ENCODE peak calls at places on chromosomes 6 and 20, in ten cellular contexts. T is heart left ventricle, P is nephron progenitor cell, V is MCF 10A, Q is OCI-LY7, I is fibroblast of mammary gland, A is HFFc6, U is adrenal gland, F is dorsolateral prefrontal cortex, H is mammary epithelial cell. S is an unnamed sample.

GRCh38 chr20:44221368-44221767 is 10.8 kb upstream of the OSER1 start:
- DNase-seq in T (no peak), U (no peak), P (no peak), H (no peak), Q (no peak), A (no peak), V (no peak), F (no peak), I (no peak), S (no peak)

GRCh38 chr6:37038297-37039198 is 33.1 kb downstream of the FGD2 start:
- DNase-seq in H (no peak), T (peak), V (peak), A (no peak), P (no peak), U (peak), F (no peak), Q (no peak), I (peak), S (no peak)

GRCh38 chr6:42269974-42270510 is 52.4 kb upstream of the MRPS10 start:
- DNase-seq in F (no peak), A (no peak), H (no peak), T (no peak), I (no peak), P (no peak), V (no peak), U (no peak), Q (no peak), S (no peak)

GRCh38 chr6:105836889-105837288 is 249.2 kb upstream of the PRDM1 start:
- DNase-seq in I (peak), F (no peak), H (no peak), U (no peak), A (no peak), P (no peak), V (no peak), Q (peak), T (no peak), S (peak)

GRCh38 chr6:121526282-121526681 is 90.8 kb downstream of the GJA1 start:
- DNase-seq in U (no peak), P (no peak), H (no peak), Q (no peak), I (no peak), A (no peak), F (no peak), V (no peak), T (no peak), S (no peak)

GRCh38 chr6:12148841-12149240 is 136.7 kb downstream of the HIVEP1 start:
- DNase-seq in I (no peak), U (no peak), Q (no peak), T (no peak), H (no peak), P (no peak), A (no peak), F (no peak), V (no peak), S (no peak)

GRCh38 chr20:62356948-62357667 is 10.0 kb downstream of the LAMA5 start:
- DNase-seq in F (no peak), P (no peak), H (peak), Q (no peak), U (peak), V (peak), T (peak), A (no peak), I (peak), S (peak)

GRCh38 chr20:23203310-23203709 is 117.2 kb upstream of the CD93 start:
- DNase-seq in A (no peak), T (no peak), P (no peak), U (no peak), Q (no peak), H (no peak), F (no peak), I (no peak), V (no peak), S (no peak)

GRCh38 chr6:82073484-82073883 is 174.1 kb downstream of the IBTK start:
- DNase-seq in V (no peak), U (no peak), H (no peak), P (no peak), I (no peak), F (no peak), A (no peak), Q (no peak), T (no peak), S (no peak)

GRCh38 chr6:168908166-168908565 is 345.5 kb downstream of the THBS2 start:
- DNase-seq in F (no peak), H (peak), I (peak), A (peak), T (no peak), P (no peak), Q (no peak), U (no peak), V (peak), S (peak)

GRCh38 chr6:168909288-168909687 is 344.4 kb downstream of the THBS2 start:
- DNase-seq in F (no peak), I (no peak), H (no peak), V (no peak), P (no peak), A (no peak), Q (no peak), U (no peak), T (no peak), S (no peak)

GRCh38 chr6:168906251-168906845 is 347.3 kb downstream of the THBS2 start:
- DNase-seq in I (no peak), P (no peak), U (no peak), F (no peak), A (no peak), H (no peak), T (no peak), V (no peak), Q (no peak), S (no peak)

GRCh38 chr6:168905451-168906090 is 348.1 kb downstream of the THBS2 start:
- DNase-seq in H (peak), P (no peak), Q (no peak), T (no peak), U (no peak), V (peak), F (no peak), A (no peak), I (peak), S (no peak)

GRCh38 chr6:168908887-168909286 is 344.8 kb downstream of the THBS2 start:
- DNase-seq in U (no peak), H (peak), T (no peak), Q (no peak), I (peak), V (peak), P (no peak), F (no peak), A (peak), S (no peak)
- TF ChIP-seq CTCF in U (no peak), H (peak), T (no peak), Q (no peak), I (peak), V (no peak), P (no peak), F (no peak), A (peak), S (no peak)

GRCh38 chr6:133547136-133547535 is 306.0 kb downstream of the EYA4 start:
- DNase-seq in F (no peak), U (no peak), P (no peak), I (no peak), V (no peak), A (no peak), T (no peak), H (no peak), Q (no peak), S (no peak)

GRCh38 chr6:133550026-133550425 is 308.9 kb downstream of the EYA4 start:
- DNase-seq in T (no peak), U (no peak), F (no peak), V (no peak), I (no peak), P (no peak), H (no peak), A (no peak), Q (no peak), S (no peak)

GRCh38 chr6:133549252-133549925 is 308.2 kb downstream of the EYA4 start:
- DNase-seq in I (no peak), P (peak), V (no peak), F (no peak), Q (no peak), A (no peak), H (no peak), U (no peak), T (no peak), S (no peak)

GRCh38 chr6:133546098-133546497 is 304.9 kb downstream of the EYA4 start:
- DNase-seq in Q (no peak), F (no peak), A (no peak), H (no peak), P (no peak), V (no peak), T (no peak), I (peak), U (no peak), S (no peak)

DNA sequence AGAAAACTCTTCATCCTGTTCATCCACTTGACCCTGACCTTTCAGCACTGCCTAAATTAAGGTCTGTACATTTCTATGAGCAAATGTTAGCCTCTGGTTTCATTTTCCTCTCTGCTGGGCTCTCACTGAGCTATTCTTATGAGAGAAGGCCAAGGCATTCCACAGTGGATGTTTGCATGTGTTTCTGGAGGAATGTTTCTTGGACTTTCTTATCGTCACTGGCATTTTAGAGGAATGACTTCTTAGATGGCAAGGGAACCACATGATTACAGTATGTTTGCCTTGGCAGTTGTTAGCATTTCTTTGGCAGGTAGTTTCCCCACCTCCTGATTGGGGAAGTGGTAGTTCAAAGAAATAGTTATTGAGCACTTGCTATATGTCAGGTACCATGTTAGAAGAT is 307.3 kb downstream of the EYA4 start:
- DNase-seq in H (no peak), F (no peak), P (no peak), I (peak), A (peak), V (no peak), Q (no peak), U (no peak), T (no peak), S (no peak)
- TF ChIP-seq CTCF in H (no peak), F (no peak), P (no peak), I (no peak), A (no peak), V (no peak), Q (no peak), U (no peak), T (no peak), S (no peak)

GRCh38 chr6:52904562-52905279 is 4.8 kb downstream of the GSTA3 start:
- DNase-seq in A (no peak), V (peak), Q (peak), F (no peak), H (no peak), I (peak), P (no peak), T (no peak), U (no peak), S (peak)
- TF ChIP-seq CTCF in A (peak), V (peak), Q (peak), F (no peak), H (peak), I (peak), P (no peak), T (no peak), U (peak), S (peak)

GRCh38 chr6:107866606-107867301 is 42.6 kb upstream of the SCML4 start:
- DNase-seq in V (peak), F (no peak), Q (peak), T (no peak), P (no peak), U (peak), H (peak), I (peak), A (peak), S (peak)
- TF ChIP-seq CTCF in V (peak), F (peak), Q (peak), T (peak), P (peak), U (peak), H (peak), I (peak), A (peak), S (peak)

GRCh38 chr6:146890644-146891434 is 292.1 kb downstream of the ADGB start:
- DNase-seq in U (no peak), I (peak), H (no peak), A (no peak), V (no peak), F (no peak), T (no peak), P (no peak), Q (no peak), S (no peak)
- TF ChIP-seq CTCF in U (no peak), I (peak), H (peak), A (peak), V (no peak), F (no peak), T (no peak), P (no peak), Q (no peak), S (no peak)

DNA sequence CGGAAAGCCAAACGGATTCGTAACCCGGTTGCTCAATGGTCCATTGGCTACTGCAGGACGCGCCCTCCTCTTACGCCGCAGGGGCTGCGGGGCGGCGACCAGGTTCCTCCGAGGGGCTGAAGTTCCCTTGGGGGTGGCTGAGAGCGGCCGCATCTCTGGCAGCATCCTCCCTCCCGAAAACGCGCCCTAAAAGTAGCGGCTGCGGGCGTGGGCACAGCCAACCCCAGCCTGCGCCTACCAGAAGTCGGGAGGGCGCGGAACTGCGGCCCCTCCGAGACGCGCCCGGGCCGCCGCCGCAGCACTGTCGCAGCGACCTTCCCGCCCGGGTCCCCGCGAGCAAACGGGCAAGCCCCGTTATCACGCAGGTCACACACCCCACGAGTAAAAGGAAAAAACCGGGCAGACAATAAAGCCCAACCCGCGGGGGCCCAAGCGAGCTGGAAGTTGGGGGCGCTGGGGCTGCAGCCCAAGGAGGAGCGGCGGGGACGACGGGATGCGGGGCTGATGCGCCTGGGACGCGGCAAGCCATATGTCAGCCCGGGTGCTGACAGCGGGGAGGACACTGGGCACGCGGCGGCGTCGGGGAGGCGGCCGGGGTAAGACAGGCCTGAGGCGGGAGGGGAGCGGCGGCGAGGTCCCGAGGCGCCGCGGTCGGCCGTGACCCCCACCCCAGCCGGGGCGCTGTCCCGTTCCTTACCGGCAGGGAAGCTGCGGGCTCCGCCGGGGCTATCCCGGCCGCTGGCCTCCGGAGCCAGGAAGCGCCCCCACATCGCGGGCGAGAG is 700 bp downstream of the CEP85L start:
- DNase-seq in T (peak), F (no peak), P (peak), A (peak), U (peak), I (peak), V (peak), H (peak), Q (peak), S (peak)
- TF ChIP-seq CTCF in T (peak), F (no peak), P (no peak), A (peak), U (peak), I (no peak), V (peak), H (peak), Q (peak), S (no peak)

DNA sequence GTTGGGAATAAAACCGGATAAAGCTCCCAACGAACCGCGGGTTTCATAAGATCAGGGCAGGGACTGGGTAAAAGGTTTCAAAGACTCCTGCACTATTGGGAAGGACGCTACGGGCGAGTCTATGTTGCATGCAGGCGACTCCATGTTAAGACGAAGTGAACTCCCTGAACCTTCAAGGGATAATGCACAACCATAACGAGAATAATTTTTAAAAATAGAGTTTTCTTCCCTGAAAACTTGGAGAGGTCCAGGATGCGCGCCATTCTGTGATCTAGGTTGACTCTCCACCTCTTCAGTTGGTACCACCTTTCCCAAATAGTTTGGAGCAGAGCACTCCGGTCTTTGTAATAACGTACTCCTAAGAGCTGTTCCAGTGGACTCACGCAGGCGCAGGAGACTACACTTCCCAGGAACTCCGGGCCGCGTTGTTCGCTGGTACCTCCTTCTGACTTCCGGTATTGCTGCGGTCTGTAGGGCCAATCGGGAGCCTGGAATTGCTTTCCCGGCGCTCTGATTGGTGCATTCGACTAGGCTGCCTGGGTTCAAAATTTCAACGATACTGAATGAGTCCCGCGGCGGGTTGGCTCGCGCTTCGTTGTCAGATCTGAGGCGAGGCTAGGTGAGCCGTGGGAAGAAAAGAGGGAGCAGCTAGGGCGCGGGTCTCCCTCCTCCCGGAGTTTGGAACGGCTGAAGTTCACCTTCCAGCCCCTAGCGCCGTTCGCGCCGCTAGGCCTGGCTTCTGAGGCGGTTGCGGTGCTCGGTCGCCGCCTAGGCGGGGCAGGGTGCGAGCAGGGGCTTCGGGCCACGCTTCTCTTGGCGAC is at the start of gene TPX2:
- DNase-seq in T (peak), F (peak), V (peak), A (peak), U (peak), P (peak), I (peak), Q (peak), H (peak), S (peak)
- TF ChIP-seq CTCF in T (peak), F (peak), V (no peak), A (peak), U (peak), P (no peak), I (peak), Q (peak), H (peak), S (peak)

GRCh38 chr6:2037230-2037926 is 208.0 kb downstream of the GMDS start:
- DNase-seq in Q (no peak), U (no peak), A (peak), F (no peak), H (peak), V (no peak), T (no peak), P (no peak), I (no peak), S (peak)
- TF ChIP-seq CTCF in Q (no peak), U (no peak), A (peak), F (peak), H (peak), V (peak), T (no peak), P (peak), I (no peak), S (peak)

GRCh38 chr6:34791164-34791841 is 580 bp upstream of the BLTP3A start:
- DNase-seq in P (peak), U (peak), T (peak), Q (peak), H (no peak), A (no peak), I (peak), V (peak), F (peak), S (peak)
- TF ChIP-seq CTCF in P (no peak), U (no peak), T (no peak), Q (peak), H (peak), A (peak), I (peak), V (no peak), F (peak), S (peak)

GRCh38 chr6:7669742-7670141 is 56.2 kb upstream of the BMP6 start:
- DNase-seq in A (no peak), U (no peak), H (no peak), T (no peak), I (no peak), P (no peak), V (peak), F (no peak), Q (no peak), S (peak)
- TF ChIP-seq CTCF in A (no peak), U (no peak), H (no peak), T (no peak), I (no peak), P (no peak), V (no peak), F (no peak), Q (peak), S (peak)

S was measured in PC-3.